ENCODE peak calls at places on chromosomes 2 and 18, in five cellular contexts. C is mucosa of descending colon, Y is foreskin keratinocyte, P is hepatocyte, J is cardiac fibroblast. T is an unnamed sample.

GRCh38 chr2:32748158-32748557 is 120.3 kb downstream of the TTC27 start:
- DNase-seq in Y (peak), C (no peak), P (no peak), J (no peak), T (no peak)

GRCh38 chr18:35625232-35625631 is 43.7 kb downstream of the GALNT1 start:
- DNase-seq in Y (no peak), C (no peak), J (no peak), P (no peak), T (no peak)

GRCh38 chr2:56410140-56410539 is 226.3 kb downstream of the CCDC85A start:
- DNase-seq in J (peak), P (no peak), C (no peak), Y (peak), T (no peak)

GRCh38 chr2:17621781-17622180 is 81.3 kb downstream of the VSNL1 start:
- DNase-seq in J (peak), Y (no peak), P (no peak), C (no peak), T (no peak)

GRCh38 chr2:161418715-161419337 is 2.7 kb downstream of the TBR1 start:
- DNase-seq in C (peak), P (peak), J (no peak), Y (no peak), T (no peak)

GRCh38 chr2:150663143-150663542 is 175.7 kb upstream of the RND3 start:
- DNase-seq in C (no peak), Y (peak), J (peak), P (no peak), T (no peak)

GRCh38 chr2:42142476-42143184 is 26.5 kb upstream of the EML4 start:
- DNase-seq in Y (no peak), P (peak), J (peak), C (no peak), T (no peak)

GRCh38 chr2:180980943-180981898 is 816 bp downstream of the UBE2E3 start:
- DNase-seq in C (peak), J (peak), Y (no peak), P (peak), T (peak)

GRCh38 chr2:181764095-181764963 is 84.0 kb upstream of the NEUROD1 start:
- DNase-seq in J (no peak), Y (no peak), C (no peak), P (no peak), T (no peak)

GRCh38 chr2:95122197-95122551 is 566 bp upstream of the MRPS5 start:
- DNase-seq in C (peak), J (no peak), Y (no peak), P (no peak), T (no peak)

GRCh38 chr2:234406085-234406484 is 90.8 kb downstream of the ARL4C start:
- DNase-seq in J (peak), C (no peak), Y (no peak), P (no peak), T (no peak)

GRCh38 chr18:78596794-78597193 is 382.8 kb upstream of the SALL3 start:
- DNase-seq in J (peak), Y (no peak), C (no peak), P (peak), T (no peak)

GRCh38 chr2:182372661-182373060 is 54.2 kb downstream of the PDE1A start:
- DNase-seq in C (peak), J (peak), Y (peak), P (peak), T (no peak)

GRCh38 chr2:221572821-221573429 is 821 bp upstream of the EPHA4 start:
- DNase-seq in C (peak), J (peak), P (peak), Y (peak), T (peak)

GRCh38 chr2:239151201-239152131 is 249.4 kb downstream of the HDAC4 start:
- DNase-seq in Y (no peak), C (no peak), P (no peak), J (no peak), T (no peak)

GRCh38 chr2:104733544-104733943 is 120.4 kb upstream of the POU3F3 start:
- DNase-seq in J (no peak), C (peak), P (peak), Y (no peak), T (no peak)

GRCh38 chr18:49764032-49764431 is 49.3 kb downstream of the ACAA2 start:
- DNase-seq in Y (no peak), J (peak), C (no peak), P (no peak), T (no peak)

GRCh38 chr2:12321017-12321641 is 395.6 kb upstream of the TRIB2 start:
- DNase-seq in P (peak), C (no peak), J (peak), Y (peak), T (no peak)

GRCh38 chr2:84904717-84905174 is 710 bp upstream of the TMSB10 start:
- DNase-seq in Y (no peak), P (peak), J (peak), C (peak), T (no peak)

GRCh38 chr2:104976603-104977120 is 61.2 kb upstream of the MRPS9 start:
- DNase-seq in C (peak), Y (no peak), J (no peak), P (no peak), T (peak)

GRCh38 chr2:40101076-40101688 is 322.1 kb upstream of the THUMPD2 start:
- DNase-seq in Y (no peak), C (no peak), P (no peak), J (peak), T (no peak)

GRCh38 chr2:177147093-177147694 is 65.4 kb upstream of the HNRNPA3 start:
- DNase-seq in J (peak), Y (no peak), C (peak), P (peak), T (peak)

GRCh38 chr2:73295751-73296400 is 2.5 kb upstream of the EGR4 start:
- DNase-seq in C (no peak), J (no peak), P (no peak), Y (no peak), T (no peak)

GRCh38 chr2:9771101-9771449 is 72.2 kb upstream of the TAF1B start:
- DNase-seq in P (no peak), J (no peak), C (no peak), Y (no peak), T (no peak)

GRCh38 chr2:28647682-28648081 is 103.9 kb upstream of the PPP1CB start:
- DNase-seq in J (no peak), P (no peak), C (no peak), Y (no peak), T (no peak)

DNA sequence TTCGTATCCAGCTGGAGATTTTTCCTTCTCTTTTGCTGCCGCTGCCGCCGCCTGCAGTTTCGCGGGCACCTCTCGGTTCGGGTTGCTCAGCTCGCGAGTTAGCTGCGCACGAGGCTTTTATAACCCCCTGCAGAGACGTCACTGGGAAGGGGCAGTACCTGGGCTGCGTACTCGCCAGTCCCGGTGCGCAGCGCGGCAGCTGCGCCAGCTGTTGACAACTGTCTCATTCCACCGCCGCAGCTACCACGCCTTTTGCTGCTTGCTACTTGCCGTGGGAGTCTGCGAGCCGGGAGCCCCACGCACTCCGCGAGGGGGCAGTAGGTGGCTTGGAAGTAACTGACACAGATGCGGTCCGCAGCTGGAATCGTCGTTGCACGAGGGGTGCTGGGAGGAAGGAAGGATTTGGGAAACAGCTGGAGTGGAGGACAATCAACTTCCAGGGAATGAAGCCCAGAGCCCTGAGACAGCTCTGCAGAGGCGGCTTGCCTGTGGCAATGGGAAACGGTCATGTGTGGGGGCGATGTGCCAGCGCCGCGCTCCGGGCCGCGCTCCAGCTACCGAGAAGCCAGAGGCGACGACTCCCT is at the start of gene TACR1:
- DNase-seq in Y (peak), C (peak), J (peak), P (peak), T (peak)
- TF ChIP-seq CTCF in Y (peak), C (no peak), J (peak), P (peak), T (peak)

DNA sequence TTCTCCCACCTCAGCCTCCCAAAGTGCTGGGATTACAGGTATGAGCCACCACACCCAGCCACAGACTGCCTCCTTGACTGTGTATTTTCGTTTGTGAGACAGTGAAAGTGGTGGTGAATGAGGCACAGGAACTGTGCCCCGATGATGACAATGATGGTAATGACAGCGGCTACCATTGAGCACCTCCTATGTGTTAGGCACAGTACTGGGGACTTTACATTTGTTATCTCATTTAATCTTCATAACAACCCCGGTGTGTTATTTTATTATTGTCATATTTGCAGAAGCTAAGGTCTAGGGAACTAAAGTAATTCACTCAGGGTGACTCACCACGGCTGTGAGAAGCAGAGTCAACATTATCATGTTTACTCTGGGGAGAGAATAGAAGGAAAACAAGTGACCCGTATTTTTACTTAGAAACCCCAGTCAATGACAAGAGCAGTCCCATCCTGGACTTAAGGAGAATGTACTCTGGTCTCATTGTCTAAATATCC is 77.6 kb upstream of the ALPP start:
- DNase-seq in P (peak), J (peak), C (peak), Y (no peak), T (no peak)
- TF ChIP-seq CTCF in P (no peak), J (no peak), C (no peak), Y (no peak), T (no peak)

DNA sequence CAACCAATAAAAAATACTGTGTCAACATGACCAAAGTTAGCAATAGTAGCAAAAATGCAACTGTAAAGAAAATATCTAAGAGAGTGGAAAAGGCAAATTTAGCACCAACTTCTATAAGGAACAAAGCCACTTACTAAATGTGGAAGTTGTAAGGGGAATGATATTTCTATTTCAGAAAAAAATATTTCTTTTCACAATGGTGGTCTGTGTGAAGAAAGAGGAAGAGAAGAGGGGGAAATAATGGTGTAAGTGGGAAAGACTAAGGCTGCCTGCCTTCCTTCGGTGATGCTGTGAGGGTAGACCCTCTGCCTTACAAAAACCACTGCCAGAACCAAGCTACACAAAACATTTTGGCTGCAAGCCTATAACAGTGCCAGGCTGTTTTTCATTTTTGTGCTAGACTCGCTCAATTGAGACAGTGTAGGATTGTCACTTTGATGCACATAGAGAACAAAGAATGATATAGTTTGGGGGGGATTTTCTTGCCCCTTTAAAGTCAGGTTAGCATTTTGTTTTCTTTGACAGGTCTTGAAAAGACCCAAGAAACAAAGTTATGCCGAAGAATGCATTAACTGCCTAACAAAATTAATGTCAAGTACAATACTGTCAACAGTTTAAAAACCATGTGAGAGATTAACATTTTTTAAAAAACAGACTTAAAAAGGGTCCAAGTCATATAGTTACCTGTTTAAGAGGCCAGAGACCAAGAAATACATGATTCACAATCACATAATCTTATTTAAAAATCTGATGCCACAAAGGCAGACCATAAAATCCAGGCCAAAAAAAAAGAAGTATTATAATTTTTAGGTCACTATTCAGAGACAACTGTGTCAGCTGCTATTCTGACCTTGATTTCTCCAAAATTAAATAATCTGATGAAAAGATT is 286.4 kb downstream of the ZEB2 start:
- DNase-seq in C (no peak), Y (no peak), P (no peak), J (no peak), T (no peak)
- TF ChIP-seq CTCF in C (no peak), Y (no peak), P (no peak), J (no peak), T (no peak)

GRCh38 chr2:237577458-237577857 is 11.1 kb downstream of the PRLH start:
- DNase-seq in C (no peak), Y (no peak), J (no peak), P (no peak), T (no peak)
- TF ChIP-seq CTCF in C (no peak), Y (no peak), J (no peak), P (no peak), T (no peak)

GRCh38 chr2:27085670-27086089 is 892 bp upstream of the KHK start:
- DNase-seq in P (peak), C (peak), Y (no peak), J (peak), T (peak)
- TF ChIP-seq CTCF in P (peak), C (no peak), Y (peak), J (peak), T (peak)

T was measured in GM13977.